ENCODE peak calls at places on chromosome 20, in nine cellular contexts. R is heart right ventricle; V is OCI-LY7; E is CD4-positive, alpha-beta T cell; U is astrocyte; J is pancreas; L is sigmoid colon; M is CD8-positive, alpha-beta T cell; O is substantia nigra. H is an unnamed sample.

GRCh38 chr20:21352703-21353102 is 44.6 kb downstream of the NKX2-4 start:
- DNase-seq in R (no peak), V (no peak), E (no peak), U (peak; percentile 72), J (no peak), L (no peak), M (no peak), O (no peak), H (no peak)

GRCh38 chr20:56328861-56329260 is 29.9 kb upstream of the FAM210B start:
- DNase-seq in R (no peak), V (peak; percentile 12), E (no peak), U (no peak), J (no peak), L (no peak), M (no peak), O (no peak), H (no peak)

GRCh38 chr20:41335591-41335990 is 5.0 kb upstream of the LPIN3 start:
- DNase-seq in R (no peak), V (no peak), E (no peak), U (no peak), J (no peak), L (no peak), M (no peak), O (no peak), H (no peak)

GRCh38 chr20:63441777-63442493 is 30.5 kb downstream of the KCNQ2 start:
- DNase-seq in R (peak; percentile 63), V (no peak), E (peak; percentile 63), U (peak; percentile 12), J (peak; percentile 51), L (no peak), M (peak; percentile 43), O (peak; percentile 5), H (peak; percentile 74)

GRCh38 chr20:6311841-6312655 is 189.2 kb upstream of the FERMT1 start:
- DNase-seq in R (no peak), V (no peak), E (no peak), U (no peak), J (no peak), L (no peak), M (no peak), O (no peak), H (no peak)

GRCh38 chr20:6731951-6732580 is 35.4 kb upstream of the BMP2 start:
- DNase-seq in R (peak; percentile 71), V (no peak), E (no peak), U (no peak), J (no peak), L (peak; percentile 83), M (no peak), O (peak; percentile 18), H (no peak)

GRCh38 chr20:46870041-46870440 is 24.6 kb upstream of the EYA2 start:
- DNase-seq in R (no peak), V (no peak), E (no peak), U (no peak), J (no peak), L (no peak), M (no peak), O (no peak), H (no peak)

GRCh38 chr20:35616465-35617396 is 1.1 kb downstream of the SPAG4 start:
- DNase-seq in R (peak; percentile 92), V (peak; percentile 100), E (no peak), U (peak; percentile 97), J (peak; percentile 92), L (peak; percentile 95), M (peak; percentile 32), O (no peak), H (peak; percentile 83)

GRCh38 chr20:39885975-39886649 is 802.9 kb downstream of the MAFB start:
- DNase-seq in R (peak; percentile 51), V (peak; percentile 41), E (no peak), U (peak; percentile 83), J (peak; percentile 54), L (peak; percentile 82), M (no peak), O (no peak), H (peak; percentile 58)

GRCh38 chr20:64140956-64141355 is 23.3 kb upstream of the MYT1 start:
- DNase-seq in R (no peak), V (no peak), E (no peak), U (no peak), J (no peak), L (peak; percentile 53), M (no peak), O (no peak), H (no peak)

GRCh38 chr20:57031867-57032355 is 234.5 kb downstream of the BMP7 start:
- DNase-seq in R (no peak), V (no peak), E (no peak), U (no peak), J (no peak), L (no peak), M (no peak), O (no peak), H (no peak)

GRCh38 chr20:13953227-13953626 is 37.2 kb downstream of the SEL1L2 start:
- DNase-seq in R (no peak), V (no peak), E (no peak), U (no peak), J (no peak), L (no peak), M (no peak), O (no peak), H (no peak)

DNA sequence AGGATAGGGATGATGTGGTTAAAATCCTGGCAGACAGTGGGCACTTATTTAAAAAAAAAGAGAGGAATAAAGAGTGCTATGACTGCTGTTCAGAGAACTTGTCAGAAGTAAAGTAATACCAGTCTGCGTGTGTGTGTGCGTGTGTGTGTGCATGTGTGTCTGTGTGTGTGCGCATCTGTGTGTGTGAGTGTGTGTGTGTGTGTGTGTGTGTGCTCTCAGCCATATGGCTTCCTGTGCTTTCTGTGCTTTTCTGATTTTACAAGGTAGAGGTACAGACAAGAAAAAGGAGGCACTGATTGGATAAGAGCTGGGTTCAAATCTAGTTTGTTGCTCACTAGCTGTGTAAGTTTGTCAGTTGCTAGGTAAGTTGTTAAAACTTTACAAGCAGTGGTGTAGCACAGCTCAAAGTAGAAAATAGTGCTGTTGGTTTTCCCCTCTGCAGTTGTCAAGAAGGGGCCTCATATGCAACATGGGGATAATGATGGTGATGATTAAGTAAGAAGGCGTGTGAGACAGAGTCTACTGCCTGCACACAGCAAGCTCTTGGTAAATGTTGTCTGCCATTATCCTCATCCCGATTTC is 155.3 kb upstream of the ZNF217 start:
- DNase-seq in R (no peak), V (peak; percentile 34), E (no peak), U (peak; percentile 83), J (no peak), L (no peak), M (no peak), O (no peak), H (no peak)
- H3K27ac ChIP-seq in R (no peak overlapping the region), V (no peak overlapping the region), E (no peak overlapping the region), U (peak overlapping the region; percentile 42), J (no peak overlapping the region), L (no peak overlapping the region), M (no peak overlapping the region), O (no peak overlapping the region), H (no peak overlapping the region)

GRCh38 chr20:22901921-22902320 is 133.2 kb upstream of the SSTR4 start:
- DNase-seq in R (no peak), V (no peak), E (no peak), U (no peak), J (no peak), L (no peak), M (no peak), O (no peak), H (no peak)

GRCh38 chr20:22905667-22906066 is 129.4 kb upstream of the SSTR4 start:
- DNase-seq in R (peak; percentile 41), V (no peak), E (no peak), U (no peak), J (no peak), L (peak; percentile 60), M (no peak), O (no peak), H (no peak)

GRCh38 chr20:22904411-22904810 is 130.7 kb upstream of the SSTR4 start:
- DNase-seq in R (no peak), V (no peak), E (no peak), U (no peak), J (no peak), L (no peak), M (no peak), O (no peak), H (no peak)

GRCh38 chr20:22908437-22908836 is 126.7 kb upstream of the SSTR4 start:
- DNase-seq in R (no peak), V (no peak), E (no peak), U (no peak), J (no peak), L (no peak), M (no peak), O (no peak), H (no peak)

GRCh38 chr20:22904905-22905304 is 130.2 kb upstream of the SSTR4 start:
- DNase-seq in R (no peak), V (no peak), E (no peak), U (no peak), J (no peak), L (no peak), M (no peak), O (no peak), H (no peak)
- H3K27ac ChIP-seq in R (no peak overlapping the region), V (no peak overlapping the region), E (no peak overlapping the region), U (no peak overlapping the region), J (no peak overlapping the region), L (no peak overlapping the region), M (no peak overlapping the region), O (no peak overlapping the region), H (no peak overlapping the region)

GRCh38 chr20:50679753-50680105 is 11.6 kb downstream of the RIPOR3 start:
- DNase-seq in R (no peak), V (no peak), E (no peak), U (no peak), J (no peak), L (no peak), M (no peak), O (no peak), H (no peak)
- H3K27ac ChIP-seq in R (no peak overlapping the region), V (no peak overlapping the region), E (no peak overlapping the region), U (no peak overlapping the region), J (peak overlapping the region; percentile 83), L (no peak overlapping the region), M (no peak overlapping the region), O (no peak overlapping the region), H (no peak overlapping the region)

DNA sequence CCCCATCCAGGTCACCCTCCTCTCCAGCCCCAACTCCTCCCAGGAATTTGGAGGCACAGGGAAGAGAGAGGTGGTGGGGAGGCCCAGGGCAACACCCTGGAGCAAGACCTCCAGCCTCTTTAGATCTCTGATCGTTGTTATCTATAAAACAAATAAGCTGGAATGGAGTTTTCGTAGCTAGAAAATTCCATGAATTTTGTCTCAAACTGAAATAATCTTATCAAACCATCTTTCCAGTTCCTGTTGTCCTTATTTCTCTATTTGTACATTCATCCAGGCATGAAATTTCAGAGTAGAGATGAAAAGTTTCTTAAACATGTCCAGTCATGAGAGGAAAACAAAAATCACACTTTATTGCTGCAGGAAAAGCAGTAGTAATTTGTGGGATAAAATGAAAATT is 6.2 kb upstream of the SLC4A11 start:
- DNase-seq in R (no peak), V (no peak), E (no peak), U (no peak), J (no peak), L (no peak), M (no peak), O (no peak), H (no peak)
- H3K27ac ChIP-seq in R (no peak overlapping the region), V (no peak overlapping the region), E (no peak overlapping the region), U (no peak overlapping the region), J (no peak overlapping the region), L (no peak overlapping the region), M (no peak overlapping the region), O (no peak overlapping the region), H (no peak overlapping the region)

H was measured in dorsolateral prefrontal cortex.